ENCODE peak calls at places on chromosome 11, in nine cellular contexts. Z is ELR; C is cardiac fibroblast; K is activated CD4-positive, alpha-beta T cell treated with anti-CD3 and anti-CD28 coated beads, Interleukin-2, amount 50 U/mL, for 1 hour; P is stimulated activated CD8-positive, alpha-beta memory T cell treated with anti-CD3 and anti-CD28 coated beads, Interleukin-7, amount 100 ng/mL, for 1 hour; G is fibroblast of mammary gland; M is mucosa of descending colon; H is MG63; D is iPS-NIHi11. V is an unnamed sample.

GRCh38 chr11:13277719-13278619 is at the start of gene BMAL1:
- DNase-seq in G (no peak), C (peak; percentile 14), M (peak; percentile 82), H (peak; percentile 35), D (peak; percentile 37), K (peak; percentile 38), P (peak; percentile 11), Z (peak; percentile 42), V (peak; percentile 85)

GRCh38 chr11:83326326-83326725 is 40.2 kb upstream of the CCDC90B start:
- DNase-seq in P (no peak), K (no peak), D (no peak), H (no peak), M (no peak), C (no peak), Z (no peak), G (no peak), V (no peak)

GRCh38 chr11:108199446-108200321 is 22.8 kb downstream of the NPAT start:
- DNase-seq in P (no peak), D (no peak), G (peak; percentile 52), M (no peak), Z (peak; percentile 32), C (peak; percentile 76), K (no peak), H (no peak), V (no peak)

GRCh38 chr11:35031869-35032268 is 107.1 kb upstream of the CD44 start:
- DNase-seq in G (peak; percentile 65), C (no peak), D (no peak), K (no peak), Z (peak; percentile 98), H (peak; percentile 67), M (no peak), P (no peak), V (no peak)

GRCh38 chr11:121482231-121483129 is 29.7 kb upstream of the SORL1-AS1 start:
- DNase-seq in Z (no peak), G (no peak), P (peak; percentile 43), M (no peak), C (peak; percentile 13), K (peak; percentile 52), D (no peak), H (no peak), V (no peak)

GRCh38 chr11:114059278-114059983 is at the start of gene ZBTB16:
- DNase-seq in P (no peak), G (peak; percentile 80), K (peak; percentile 53), D (peak; percentile 86), M (peak; percentile 88), C (peak; percentile 95), H (no peak), Z (no peak), V (peak; percentile 97)

GRCh38 chr11:89279176-89279575 is 101.5 kb downstream of the TYR start:
- DNase-seq in M (no peak), D (no peak), K (no peak), H (no peak), G (no peak), Z (no peak), P (no peak), C (no peak), V (no peak)

GRCh38 chr11:85643255-85643654 is 4.5 kb upstream of the TMEM126A start:
- DNase-seq in G (no peak), Z (no peak), K (no peak), H (no peak), D (no peak), P (no peak), M (no peak), C (peak; percentile 76), V (peak; percentile 56)

GRCh38 chr11:118214210-118214914 is 10.4 kb downstream of the JAML start:
- DNase-seq in P (no peak), D (no peak), C (no peak), G (no peak), M (no peak), Z (no peak), K (no peak), H (no peak), V (no peak)

GRCh38 chr11:17498475-17498874 is 21.8 kb upstream of the ABCC8 start:
- DNase-seq in M (no peak), C (no peak), G (no peak), P (no peak), K (no peak), H (no peak), Z (peak; percentile 51), D (peak; percentile 50), V (no peak)

V was measured in right cardiac atrium.